ENCODE peak calls at places on chromosomes 4 and X, in five cellular contexts. J, Z, W, S and C are unnamed samples.

GRCh38 chrX:12973561-12974216 is 1.2 kb upstream of the TMSB4X start:
- DNase-seq in S (peak), W (no peak), Z (no peak), J (no peak), C (no peak)

GRCh38 chr4:54315561-54315960 is 86.5 kb downstream of the PDGFRA start:
- DNase-seq in W (no peak), Z (no peak), J (no peak), S (no peak), C (no peak)

GRCh38 chr4:110837896-110838450 is 215.1 kb upstream of the PITX2 start:
- DNase-seq in W (no peak), S (no peak), Z (no peak), J (no peak), C (no peak)

GRCh38 chr4:127304356-127304755 is 328.4 kb upstream of the INTU start:
- DNase-seq in Z (peak), W (no peak), S (no peak), J (no peak), C (no peak)

GRCh38 chr4:147428583-147428982 is 52.3 kb upstream of the EDNRA start:
- DNase-seq in W (no peak), Z (no peak), J (no peak), S (no peak), C (no peak)

GRCh38 chrX:16839852-16840460 is 30.2 kb downstream of the RBBP7 start:
- DNase-seq in W (no peak), Z (no peak), J (peak), S (no peak), C (peak)

GRCh38 chr4:26878729-26879415 is 18.2 kb downstream of the STIM2 start:
- DNase-seq in W (no peak), J (peak), S (no peak), Z (no peak), C (no peak)

GRCh38 chr4:121778991-121779628 is 14.1 kb upstream of the SMIM43 start:
- DNase-seq in Z (no peak), J (no peak), S (no peak), W (no peak), C (no peak)

GRCh38 chr4:71380721-71381120 is 41.9 kb downstream of the SLC4A4 start:
- DNase-seq in W (no peak), J (peak), S (no peak), Z (no peak), C (no peak)

GRCh38 chrX:134460861-134461218 is 875 bp downstream of the HPRT1 start:
- DNase-seq in W (no peak), S (peak), Z (peak), J (peak), C (peak)

GRCh38 chr4:81058621-81059020 is 28.1 kb downstream of the BMP3 start:
- DNase-seq in S (no peak), J (no peak), W (no peak), Z (no peak), C (no peak)

GRCh38 chr4:187128226-187128625 is 404.6 kb upstream of the FAT1 start:
- DNase-seq in W (no peak), Z (no peak), S (no peak), J (peak), C (no peak)

GRCh38 chr4:5785806-5786680 is 75.0 kb downstream of the EVC start:
- DNase-seq in Z (no peak), J (peak), W (no peak), S (no peak), C (no peak)